ENCODE peak calls at places on chromosomes 16 and 17, in five cellular contexts. One of them, this sample, is unnamed.

GRCh38 chr17:81902023-81902652 is at the start of gene NPB:
- DNase-seq in Peyer's patch: peak; percentile 68
- DNase-seq in sigmoid colon: no peak
- DNase-seq in fibroblast of lung: no peak
- DNase-seq in effector memory CD4-positive, alpha-beta T cell: no peak
- DNase-seq in this sample: no peak

GRCh38 chr16:66562409-66562808 is 3.8 kb upstream of the CMTM1 start:
- DNase-seq in sigmoid colon: no peak
- DNase-seq in effector memory CD4-positive, alpha-beta T cell: no peak
- DNase-seq in Peyer's patch: no peak
- DNase-seq in fibroblast of lung: no peak
- DNase-seq in this sample: peak; percentile 16

GRCh38 chr16:28192811-28193529 is 18.8 kb downstream of the XPO6 start:
- DNase-seq in effector memory CD4-positive, alpha-beta T cell: peak; percentile 61
- DNase-seq in Peyer's patch: no peak
- DNase-seq in sigmoid colon: no peak
- DNase-seq in fibroblast of lung: no peak
- DNase-seq in this sample: peak; percentile 69

GRCh38 chr17:28661635-28662526 is at the start of the genes SDF2 and SUPT6H:
- DNase-seq in fibroblast of lung: peak; percentile 79
- DNase-seq in Peyer's patch: peak; percentile 95
- DNase-seq in sigmoid colon: peak; percentile 95
- DNase-seq in effector memory CD4-positive, alpha-beta T cell: peak; percentile 86
- DNase-seq in this sample: peak; percentile 97

GRCh38 chr16:27265982-27266381 is 2.6 kb downstream of the NSMCE1 start:
- DNase-seq in effector memory CD4-positive, alpha-beta T cell: no peak
- DNase-seq in fibroblast of lung: no peak
- DNase-seq in Peyer's patch: no peak
- DNase-seq in sigmoid colon: no peak
- DNase-seq in this sample: no peak

GRCh38 chr16:64858076-64858475 is 263.8 kb downstream of the CDH11 start:
- DNase-seq in effector memory CD4-positive, alpha-beta T cell: no peak
- DNase-seq in Peyer's patch: no peak
- DNase-seq in sigmoid colon: no peak
- DNase-seq in fibroblast of lung: peak; percentile 81
- DNase-seq in this sample: no peak

GRCh38 chr16:67456383-67457140 is 24.4 kb downstream of the ATP6V0D1 start:
- DNase-seq in fibroblast of lung: peak; percentile 55
- DNase-seq in effector memory CD4-positive, alpha-beta T cell: no peak
- DNase-seq in Peyer's patch: peak; percentile 80
- DNase-seq in sigmoid colon: peak; percentile 95
- DNase-seq in this sample: no peak

GRCh38 chr16:89373355-89374110 is 116.8 kb downstream of the ANKRD11 start:
- DNase-seq in Peyer's patch: no peak
- DNase-seq in fibroblast of lung: peak; percentile 84
- DNase-seq in sigmoid colon: peak; percentile 85
- DNase-seq in effector memory CD4-positive, alpha-beta T cell: no peak
- DNase-seq in this sample: no peak

GRCh38 chr17:79057727-79058400 is 16.8 kb upstream of the ENGASE start:
- DNase-seq in sigmoid colon: peak; percentile 41
- DNase-seq in effector memory CD4-positive, alpha-beta T cell: no peak
- DNase-seq in Peyer's patch: peak; percentile 13
- DNase-seq in fibroblast of lung: no peak
- DNase-seq in this sample: no peak

GRCh38 chr16:57242650-57243049 is 2.4 kb upstream of the ARL2BP start:
- DNase-seq in sigmoid colon: no peak
- DNase-seq in Peyer's patch: no peak
- DNase-seq in fibroblast of lung: no peak
- DNase-seq in effector memory CD4-positive, alpha-beta T cell: no peak
- DNase-seq in this sample: no peak

GRCh38 chr17:81489012-81489968 is 23.3 kb downstream of the ACTG1 start:
- DNase-seq in fibroblast of lung: no peak
- DNase-seq in effector memory CD4-positive, alpha-beta T cell: no peak
- DNase-seq in sigmoid colon: no peak
- DNase-seq in Peyer's patch: no peak
- DNase-seq in this sample: no peak

GRCh38 chr17:39923836-39924690 is 3.3 kb downstream of the ORMDL3 start:
- DNase-seq in Peyer's patch: no peak
- DNase-seq in sigmoid colon: no peak
- DNase-seq in effector memory CD4-positive, alpha-beta T cell: no peak
- DNase-seq in fibroblast of lung: no peak
- DNase-seq in this sample: no peak

GRCh38 chr16:77394699-77395098 is 40.1 kb downstream of the ADAMTS18 start:
- DNase-seq in Peyer's patch: no peak
- DNase-seq in fibroblast of lung: no peak
- DNase-seq in sigmoid colon: no peak
- DNase-seq in effector memory CD4-positive, alpha-beta T cell: no peak
- DNase-seq in this sample: no peak

GRCh38 chr16:27408012-27408601 is 6.1 kb downstream of the IL21R start:
- DNase-seq in effector memory CD4-positive, alpha-beta T cell: no peak
- DNase-seq in fibroblast of lung: peak; percentile 73
- DNase-seq in sigmoid colon: no peak
- DNase-seq in Peyer's patch: no peak
- DNase-seq in this sample: no peak

GRCh38 chr17:78722101-78722761 is 59.8 kb downstream of the CYTH1 start:
- DNase-seq in fibroblast of lung: no peak
- DNase-seq in Peyer's patch: no peak
- DNase-seq in effector memory CD4-positive, alpha-beta T cell: no peak
- DNase-seq in sigmoid colon: peak; percentile 77
- DNase-seq in this sample: no peak

GRCh38 chr16:68089067-68089466 is 3.9 kb downstream of the NFATC3 start:
- DNase-seq in effector memory CD4-positive, alpha-beta T cell: no peak
- DNase-seq in fibroblast of lung: no peak
- DNase-seq in sigmoid colon: no peak
- DNase-seq in Peyer's patch: no peak
- DNase-seq in this sample: no peak

GRCh38 chr17:9760336-9760735 is 31.1 kb downstream of the DHRS7C start:
- DNase-seq in sigmoid colon: no peak
- DNase-seq in Peyer's patch: no peak
- DNase-seq in fibroblast of lung: no peak
- DNase-seq in effector memory CD4-positive, alpha-beta T cell: no peak
- DNase-seq in this sample: no peak

GRCh38 chr16:12646490-12647274 is 157.0 kb downstream of the CPPED1 start:
- DNase-seq in Peyer's patch: no peak
- DNase-seq in effector memory CD4-positive, alpha-beta T cell: no peak
- DNase-seq in fibroblast of lung: peak; percentile 10
- DNase-seq in sigmoid colon: no peak
- DNase-seq in this sample: no peak

GRCh38 chr17:15475620-15476354 is 8.4 kb upstream of the CDRT4 start:
- DNase-seq in sigmoid colon: peak; percentile 63
- DNase-seq in fibroblast of lung: peak; percentile 74
- DNase-seq in Peyer's patch: no peak
- DNase-seq in effector memory CD4-positive, alpha-beta T cell: no peak
- DNase-seq in this sample: no peak

GRCh38 chr16:11686713-11687112 is 18.5 kb downstream of the SNN start:
- DNase-seq in fibroblast of lung: no peak
- DNase-seq in Peyer's patch: no peak
- DNase-seq in sigmoid colon: no peak
- DNase-seq in effector memory CD4-positive, alpha-beta T cell: no peak
- DNase-seq in this sample: no peak

GRCh38 chr16:7330709-7331108 is 1.9 kb upstream of the RBFOX1 start:
- DNase-seq in fibroblast of lung: no peak
- DNase-seq in Peyer's patch: no peak
- DNase-seq in effector memory CD4-positive, alpha-beta T cell: no peak
- DNase-seq in sigmoid colon: no peak
- DNase-seq in this sample: no peak

GRCh38 chr17:81961087-81961514 is at the start of gene NOTUM:
- DNase-seq in sigmoid colon: no peak
- DNase-seq in effector memory CD4-positive, alpha-beta T cell: no peak
- DNase-seq in Peyer's patch: no peak
- DNase-seq in fibroblast of lung: peak; percentile 29
- DNase-seq in this sample: no peak

GRCh38 chr16:58025351-58026138 is at the start of gene MMP15:
- DNase-seq in Peyer's patch: peak; percentile 96
- DNase-seq in sigmoid colon: peak; percentile 80
- DNase-seq in fibroblast of lung: peak; percentile 69
- DNase-seq in effector memory CD4-positive, alpha-beta T cell: peak; percentile 35
- DNase-seq in this sample: peak; percentile 59

GRCh38 chr16:27444015-27444414 is 42.0 kb downstream of the IL21R start:
- DNase-seq in fibroblast of lung: peak; percentile 80
- DNase-seq in effector memory CD4-positive, alpha-beta T cell: no peak
- DNase-seq in Peyer's patch: no peak
- DNase-seq in sigmoid colon: no peak
- DNase-seq in this sample: peak; percentile 33

GRCh38 chr16:64475627-64476351 is 646.1 kb downstream of the CDH11 start:
- DNase-seq in fibroblast of lung: peak; percentile 97
- DNase-seq in sigmoid colon: no peak
- DNase-seq in Peyer's patch: no peak
- DNase-seq in effector memory CD4-positive, alpha-beta T cell: no peak
- DNase-seq in this sample: no peak

GRCh38 chr16:64590516-64590915 is 531.3 kb downstream of the CDH11 start:
- DNase-seq in fibroblast of lung: peak; percentile 70
- DNase-seq in sigmoid colon: no peak
- DNase-seq in Peyer's patch: no peak
- DNase-seq in effector memory CD4-positive, alpha-beta T cell: no peak
- DNase-seq in this sample: no peak

GRCh38 chr16:44655-45054 is 8.8 kb downstream of the POLR3K start:
- DNase-seq in sigmoid colon: no peak
- DNase-seq in effector memory CD4-positive, alpha-beta T cell: no peak
- DNase-seq in Peyer's patch: no peak
- DNase-seq in fibroblast of lung: no peak
- DNase-seq in this sample: no peak
- H3K4me3 ChIP-seq in sigmoid colon: no peak overlapping the region
- H3K4me3 ChIP-seq in effector memory CD4-positive, alpha-beta T cell: no peak overlapping the region
- H3K4me3 ChIP-seq in Peyer's patch: no peak overlapping the region
- H3K4me3 ChIP-seq in fibroblast of lung: no peak overlapping the region
- H3K4me3 ChIP-seq in this sample: no peak overlapping the region

DNA sequence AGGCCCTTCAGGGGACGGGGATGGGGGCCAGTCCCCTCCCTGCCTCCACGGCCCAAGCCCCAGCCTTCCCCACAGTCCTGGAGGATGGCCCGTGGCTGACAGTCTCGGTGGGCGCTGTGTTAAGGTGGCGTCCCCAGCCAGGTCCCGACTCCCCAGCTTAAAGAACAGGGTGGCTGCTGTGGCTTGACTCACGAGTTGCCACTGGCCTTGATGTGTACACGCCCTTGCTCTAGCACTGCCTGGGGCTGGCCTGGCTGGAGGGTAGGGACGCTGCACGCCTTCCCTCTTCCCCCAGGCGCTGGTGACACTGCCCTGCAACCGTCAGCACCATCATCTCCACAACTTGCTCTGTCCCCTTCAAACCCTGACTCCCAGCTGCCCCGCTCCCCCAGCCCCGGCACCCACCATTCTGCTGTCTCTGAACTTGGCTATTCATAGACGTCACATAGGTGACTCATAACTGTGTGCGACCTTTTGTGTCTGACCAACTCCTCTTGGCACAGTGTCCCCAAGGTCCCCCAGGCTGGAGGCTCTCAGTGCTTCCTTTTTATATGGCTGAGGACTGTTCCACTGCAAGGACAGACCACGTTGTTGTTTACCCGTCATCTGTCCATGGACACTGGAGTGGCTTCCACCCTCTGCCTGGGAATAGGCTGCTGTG is 6.3 kb downstream of the GNPTG start:
- DNase-seq in sigmoid colon: no peak
- DNase-seq in fibroblast of lung: no peak
- DNase-seq in Peyer's patch: no peak
- DNase-seq in effector memory CD4-positive, alpha-beta T cell: no peak
- DNase-seq in this sample: no peak
- H3K27me3 ChIP-seq in sigmoid colon: no peaks in the 10 kb centered on the region
- H3K27me3 ChIP-seq in fibroblast of lung: no peaks in the 10 kb centered on the region
- H3K27me3 ChIP-seq in Peyer's patch: no peaks in the 10 kb centered on the region
- H3K27me3 ChIP-seq in effector memory CD4-positive, alpha-beta T cell: no peaks in the 10 kb centered on the region
- H3K27me3 ChIP-seq in this sample: no peaks in the 10 kb centered on the region

GRCh38 chr16:4111748-4112696 is 4.2 kb downstream of the ADCY9 start:
- DNase-seq in sigmoid colon: no peak
- DNase-seq in effector memory CD4-positive, alpha-beta T cell: no peak
- DNase-seq in fibroblast of lung: peak; percentile 23
- DNase-seq in Peyer's patch: no peak
- DNase-seq in this sample: no peak
- H3K36me3 ChIP-seq in sigmoid colon: no peaks in the 10 kb centered on the region
- H3K36me3 ChIP-seq in effector memory CD4-positive, alpha-beta T cell: no peaks in the 10 kb centered on the region
- H3K36me3 ChIP-seq in fibroblast of lung: peaks cover 6% of the 10 kb centered on the region
- H3K36me3 ChIP-seq in Peyer's patch: no peaks in the 10 kb centered on the region
- H3K36me3 ChIP-seq in this sample: no peaks in the 10 kb centered on the region

DNA sequence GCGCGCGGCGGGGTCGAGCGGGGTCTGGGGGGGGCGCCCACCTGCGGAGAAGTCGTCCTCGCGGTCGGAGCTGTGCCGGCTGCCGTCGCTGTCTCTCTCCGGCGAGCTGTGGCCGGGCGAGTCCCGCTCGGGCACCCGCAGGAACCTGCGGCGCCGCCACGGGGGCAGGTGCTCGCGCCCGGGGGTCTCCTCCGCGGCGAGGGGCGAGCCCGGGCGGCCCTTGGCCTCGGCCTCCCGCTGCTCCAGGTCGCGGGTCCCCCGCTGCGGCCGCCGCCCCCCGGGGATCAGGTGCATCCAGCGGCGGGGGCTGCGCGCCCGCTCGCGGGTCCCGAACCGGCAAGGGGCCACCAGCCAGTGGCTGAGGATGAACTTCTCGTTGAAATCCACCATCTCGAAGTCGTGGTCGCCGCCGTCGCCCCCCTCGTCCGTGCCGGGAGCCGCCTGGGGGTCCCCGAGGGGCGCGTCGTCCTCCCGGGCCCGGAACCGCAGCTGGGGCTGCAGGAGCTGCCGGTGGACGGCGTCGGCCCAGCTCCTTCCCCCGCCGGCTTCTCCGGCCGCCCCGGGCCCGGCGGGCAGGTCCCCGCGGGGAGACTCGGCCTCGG is 41.4 kb upstream of the BHLHA9 start:
- DNase-seq in fibroblast of lung: no peak
- DNase-seq in sigmoid colon: no peak
- DNase-seq in Peyer's patch: peak; percentile 58
- DNase-seq in effector memory CD4-positive, alpha-beta T cell: no peak
- DNase-seq in this sample: no peak
- H3K4me3 ChIP-seq in fibroblast of lung: no peak overlapping the region
- H3K4me3 ChIP-seq in sigmoid colon: peak overlapping the region; percentile 19
- H3K4me3 ChIP-seq in Peyer's patch: peak overlapping the region; percentile 80
- H3K4me3 ChIP-seq in effector memory CD4-positive, alpha-beta T cell: peak overlapping the region; percentile 25
- H3K4me3 ChIP-seq in this sample: no peak overlapping the region

This sample was measured in CD8-positive, alpha-beta memory T cell.